ENCODE peak calls at places on chromosome 2, in four cellular contexts. X is fibroblast of the aortic adventitia, K is Peyer's patch, W is stomach. O is an unnamed sample.

GRCh38 chr2:177169810-177170514 is 42.6 kb upstream of the HNRNPA3 start:
- DNase-seq in W (no peak), K (no peak), X (peak), O (no peak)

GRCh38 chr2:236939751-236940229 is 145.9 kb upstream of the COPS8 start:
- DNase-seq in K (no peak), X (peak), W (no peak), O (no peak)

GRCh38 chr2:174969091-174969734 is 36.0 kb downstream of the CHN1 start:
- DNase-seq in W (no peak), K (no peak), X (no peak), O (no peak)

GRCh38 chr2:101388232-101388631 is 929 bp upstream of the CREG2 start:
- DNase-seq in K (no peak), W (no peak), X (peak), O (peak)

GRCh38 chr2:237677951-237678481 is 50.6 kb downstream of the LRRFIP1 start:
- DNase-seq in K (peak), X (peak), W (no peak), O (peak)

GRCh38 chr2:140600116-140600515 is 1530.7 kb downstream of the LRP1B start:
- DNase-seq in X (peak), K (no peak), W (no peak), O (no peak)

GRCh38 chr2:86566828-86567205 is 3.6 kb upstream of the CHMP3 start:
- DNase-seq in X (no peak), K (no peak), W (no peak), O (no peak)

GRCh38 chr2:65918760-65919187 is 486.4 kb upstream of the SPRED2 start:
- DNase-seq in W (no peak), K (no peak), X (no peak), O (no peak)

GRCh38 chr2:169715379-169716228 is 18.0 kb upstream of the KLHL23 start:
- DNase-seq in X (peak), W (peak), K (peak), O (no peak)

GRCh38 chr2:102796337-102796736 is 34.5 kb downstream of the TMEM182 start:
- DNase-seq in X (no peak), K (no peak), W (no peak), O (no peak)

GRCh38 chr2:119407430-119408220 is 24.0 kb upstream of the TMEM37 start:
- DNase-seq in W (peak), K (peak), X (peak), O (peak)

GRCh38 chr2:6139916-6140315 is 447.7 kb downstream of the SOX11 start:
- DNase-seq in X (no peak), W (no peak), K (no peak), O (no peak)

GRCh38 chr2:227241005-227241404 is 76.6 kb downstream of the COL4A3 start:
- DNase-seq in K (no peak), W (no peak), X (no peak), O (no peak)

GRCh38 chr2:144290276-144290675 is 229.6 kb downstream of the ZEB2 start:
- DNase-seq in X (no peak), W (no peak), K (no peak), O (no peak)

GRCh38 chr2:33106115-33106514 is 159.4 kb downstream of the LTBP1 start:
- DNase-seq in W (no peak), K (no peak), X (no peak), O (no peak)

GRCh38 chr2:239309398-239310245 is 91.2 kb downstream of the HDAC4 start:
- DNase-seq in K (no peak), X (no peak), W (peak), O (peak)

GRCh38 chr2:189411860-189412259 is 29.4 kb upstream of the WDR75 start:
- DNase-seq in X (peak), W (no peak), K (no peak), O (peak)
- H3K4me3 ChIP-seq in X (no peak), W (no peak), K (no peak), O (no peak)

GRCh38 chr2:241866896-241867631 is 2.5 kb upstream of the RTP5 start:
- DNase-seq in K (no peak), W (no peak), X (no peak), O (no peak)
- H3K4me3 ChIP-seq in K (no peak), W (no peak), X (no peak), O (no peak)

GRCh38 chr2:120892967-120893667 is 157.4 kb downstream of the GLI2 start:
- DNase-seq in W (no peak), X (peak), K (no peak), O (peak)

GRCh38 chr2:120894936-120895335 is 159.3 kb downstream of the GLI2 start:
- DNase-seq in K (no peak), X (no peak), W (no peak), O (no peak)

GRCh38 chr2:120892271-120892966 is 156.8 kb downstream of the GLI2 start:
- DNase-seq in K (no peak), W (no peak), X (no peak), O (no peak)

GRCh38 chr2:120896126-120896525 is 160.5 kb downstream of the GLI2 start:
- DNase-seq in K (no peak), W (no peak), X (no peak), O (no peak)

GRCh38 chr2:120893874-120894584 is 158.4 kb downstream of the GLI2 start:
- DNase-seq in W (no peak), K (no peak), X (no peak), O (peak)
- H3K4me3 ChIP-seq in W (no peak), K (no peak), X (no peak), O (peak)

GRCh38 chr2:178477443-178478099 is 829 bp downstream of the FKBP7 start:
- DNase-seq in W (no peak), X (no peak), K (no peak), O (no peak)
- H3K4me3 ChIP-seq in W (peak), X (peak), K (peak), O (peak)

GRCh38 chr2:159904565-159905281 is 106.7 kb upstream of the CD302 start:
- DNase-seq in K (peak), W (peak), X (no peak), O (no peak)
- H3K4me3 ChIP-seq in K (peak), W (peak), X (peak), O (peak)

GRCh38 chr2:235546151-235546435 is 52.2 kb downstream of the AGAP1 start:
- DNase-seq in K (no peak), W (no peak), X (no peak), O (peak)
- H3K4me3 ChIP-seq in K (no peak), W (no peak), X (no peak), O (no peak)

GRCh38 chr2:60992985-60993392 is 24.5 kb upstream of the PEX13 start:
- DNase-seq in X (no peak), K (peak), W (peak), O (no peak)
- H3K4me3 ChIP-seq in X (no peak), K (no peak), W (no peak), O (no peak)

GRCh38 chr2:38076250-38076709 is 329 bp upstream of the CYP1B1 start:
- DNase-seq in K (peak), W (peak), X (peak), O (peak)

GRCh38 chr2:38074047-38074774 is 1.7 kb downstream of the CYP1B1 start:
- DNase-seq in X (peak), W (no peak), K (no peak), O (peak)

GRCh38 chr2:38073211-38074005 is 2.5 kb downstream of the CYP1B1 start:
- DNase-seq in X (peak), K (no peak), W (no peak), O (peak)

GRCh38 chr2:38075436-38076249 is at the start of gene CYP1B1:
- DNase-seq in W (no peak), K (no peak), X (no peak), O (peak)

DNA sequence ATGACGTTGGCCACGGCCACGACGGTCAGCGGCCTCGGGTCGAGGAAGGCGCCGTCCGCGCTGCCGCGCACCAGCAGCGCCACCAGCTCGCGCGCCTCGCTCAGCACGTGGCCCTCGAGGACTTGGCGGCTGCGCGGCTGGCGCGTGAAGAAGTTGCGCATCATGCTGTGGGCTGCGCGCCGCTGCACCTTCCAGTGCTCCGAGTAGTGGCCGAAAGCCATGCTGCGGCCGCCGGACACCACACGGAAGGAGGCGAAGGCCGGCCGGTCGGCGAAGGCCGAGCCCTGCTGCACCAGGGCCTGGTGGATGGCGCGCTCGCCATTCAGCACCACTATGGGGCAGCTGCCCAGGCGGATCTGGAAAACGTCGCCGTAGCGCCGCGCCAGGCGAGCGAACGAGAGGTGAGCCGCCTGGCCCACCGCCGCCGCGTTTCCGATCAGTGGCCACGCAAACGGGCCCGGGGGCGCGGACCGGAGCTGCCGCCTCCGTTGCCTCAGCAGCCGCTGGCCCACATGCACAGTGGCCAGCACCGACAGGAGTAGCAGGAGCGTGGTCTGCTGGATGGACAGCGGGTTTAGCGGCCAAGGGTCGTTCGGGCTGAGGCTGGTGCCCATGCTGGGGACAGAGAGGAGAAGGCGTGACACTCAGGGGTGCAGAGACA is 1.0 kb downstream of the CYP1B1 start:
- DNase-seq in X (peak), K (no peak), W (no peak), O (peak)
- H3K4me3 ChIP-seq in X (peak), K (peak), W (peak), O (peak)